ENCODE peak calls at places on chromosomes 12 and 14, in nine cellular contexts. Y is neural progenitor cell, J is fibroblast of lung, L is thoracic aorta, Z is PC-9, M is psoas muscle, T is IMR-90, K is mammary epithelial cell, I is GM23338. P is an unnamed sample. For H3K4me1, the result is how much of the 10 kb centered on the place peaks cover.

GRCh38 chr12:138898-139534 is 72.4 kb downstream of the IQSEC3 start:
- DNase-seq in Y (peak), J (peak), L (no peak), Z (no peak), M (no peak), T (peak), K (no peak), I (peak), P (no peak)

GRCh38 chr14:32491413-32492016 is 162.4 kb downstream of the AKAP6 start:
- DNase-seq in Y (no peak), J (no peak), L (no peak), Z (no peak), M (no peak), T (no peak), K (no peak), I (no peak), P (no peak)

GRCh38 chr14:23430733-23431105 is 4.7 kb downstream of the MYH7 start:
- DNase-seq in Y (peak), J (peak), L (no peak), Z (no peak), M (no peak), T (no peak), K (no peak), I (no peak), P (no peak)

GRCh38 chr12:28893365-28893764 is 255.7 kb upstream of the FAR2 start:
- DNase-seq in Y (no peak), J (no peak), L (no peak), Z (no peak), M (no peak), T (peak), K (no peak), I (no peak), P (no peak)

GRCh38 chr14:55814873-55815272 is 234.9 kb downstream of the KTN1 start:
- DNase-seq in Y (no peak), J (peak), L (no peak), Z (no peak), M (no peak), T (peak), K (no peak), I (no peak), P (no peak)

GRCh38 chr14:74216671-74217070 is 22.6 kb upstream of the VSX2 start:
- DNase-seq in Y (no peak), J (no peak), L (no peak), Z (no peak), M (no peak), T (no peak), K (no peak), I (no peak), P (no peak)

GRCh38 chr14:31834616-31835015 is 242.5 kb upstream of the ARHGAP5 start:
- DNase-seq in Y (no peak), J (peak), L (no peak), Z (no peak), M (no peak), T (peak), K (peak), I (no peak), P (no peak)

GRCh38 chr14:90996967-90997366 is 63.5 kb downstream of the RPS6KA5 start:
- DNase-seq in Y (no peak), J (no peak), L (no peak), Z (no peak), M (no peak), T (no peak), K (no peak), I (no peak), P (no peak)

GRCh38 chr12:19450362-19450761 is 11.1 kb downstream of the AEBP2 start:
- DNase-seq in Y (no peak), J (no peak), L (no peak), Z (no peak), M (no peak), T (no peak), K (no peak), I (no peak), P (no peak)

GRCh38 chr12:128737292-128737966 is 86.3 kb downstream of the SLC15A4 start:
- DNase-seq in Y (no peak), J (no peak), L (no peak), Z (no peak), M (no peak), T (no peak), K (no peak), I (no peak), P (no peak)

GRCh38 chr12:68746572-68747180 is 700 bp downstream of the SLC35E3 start:
- DNase-seq in Y (peak), J (peak), L (peak), Z (peak), M (peak), T (peak), K (peak), I (peak), P (peak)

GRCh38 chr14:25150934-25151790 is 101.2 kb upstream of the STXBP6 start:
- DNase-seq in Y (peak), J (peak), L (no peak), Z (no peak), M (no peak), T (peak), K (peak), I (peak), P (no peak)

GRCh38 chr14:105863296-105864108 is 337.1 kb downstream of the TMEM121 start:
- DNase-seq in Y (no peak), J (no peak), L (no peak), Z (no peak), M (no peak), T (no peak), K (no peak), I (no peak), P (no peak)

GRCh38 chr14:21308132-21308478 is 28.2 kb downstream of the RPGRIP1 start:
- DNase-seq in Y (no peak), J (no peak), L (no peak), Z (no peak), M (no peak), T (no peak), K (no peak), I (peak), P (no peak)

GRCh38 chr14:72701232-72701555 is 192.7 kb downstream of the DPF3 start:
- DNase-seq in Y (peak), J (no peak), L (no peak), Z (no peak), M (no peak), T (no peak), K (no peak), I (no peak), P (no peak)

GRCh38 chr14:61640834-61641170 is 54.5 kb upstream of the HIF1A start:
- DNase-seq in Y (no peak), J (no peak), L (no peak), Z (no peak), M (no peak), T (no peak), K (no peak), I (no peak), P (no peak)

GRCh38 chr12:79121486-79121885 is 256.9 kb downstream of the SYT1 start:
- DNase-seq in Y (no peak), J (no peak), L (no peak), Z (no peak), M (no peak), T (no peak), K (no peak), I (peak), P (no peak)

GRCh38 chr12:913919-914718 is 35.4 kb downstream of the RAD52 start:
- DNase-seq in Y (no peak), J (peak), L (no peak), Z (peak), M (no peak), T (peak), K (peak), I (no peak), P (no peak)

GRCh38 chr12:3772380-3772779 is 19.5 kb upstream of the CRACR2A start:
- DNase-seq in Y (no peak), J (no peak), L (no peak), Z (no peak), M (no peak), T (no peak), K (no peak), I (no peak), P (no peak)

GRCh38 chr12:12899530-12900380 is 8.4 kb downstream of the GPRC5A start:
- DNase-seq in Y (no peak), J (peak), L (no peak), Z (no peak), M (no peak), T (peak), K (peak), I (no peak), P (no peak)

GRCh38 chr12:53596920-53597363 is 29.2 kb downstream of the ATF7 start:
- DNase-seq in Y (peak), J (peak), L (no peak), Z (no peak), M (no peak), T (peak), K (no peak), I (no peak), P (no peak)

GRCh38 chr14:89702151-89702936 is 252.2 kb downstream of the EFCAB11 start:
- DNase-seq in Y (no peak), J (peak), L (no peak), Z (no peak), M (peak), T (peak), K (no peak), I (no peak), P (peak)
- H3K4me3 ChIP-seq in Y (no peak), J (peak), L (peak), Z (peak), M (peak), T (peak), K (peak), I (peak), P (peak)

DNA sequence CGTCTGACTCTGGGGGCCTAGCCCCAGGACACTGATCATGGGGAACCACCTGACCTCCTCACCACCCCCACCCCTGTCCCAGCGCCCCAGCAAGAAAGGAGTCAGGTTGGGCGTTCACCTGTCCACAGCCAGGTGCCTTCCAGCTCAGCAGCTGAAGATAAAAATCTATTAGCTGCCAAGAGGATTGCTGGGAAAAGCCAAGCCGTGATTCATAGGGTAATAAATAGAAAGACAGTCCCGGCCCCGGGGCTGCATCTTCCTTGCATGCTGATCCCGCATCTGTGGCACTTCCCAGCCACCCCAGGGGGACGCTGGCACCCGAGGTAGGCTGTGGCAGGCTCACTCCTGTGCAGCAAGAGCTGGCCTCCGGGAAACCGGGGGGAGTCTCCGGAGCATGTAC is 70.2 kb upstream of the NCOR2 start:
- DNase-seq in Y (no peak), J (no peak), L (no peak), Z (peak), M (no peak), T (no peak), K (peak), I (no peak), P (no peak)
- H3K4me1 ChIP-seq in Y (under half), J (under half), L (under half), Z (half or more), M (under half), T (under half), K (half or more), I (under half), P (under half)

GRCh38 chr14:99339551-99339950 is 67.6 kb upstream of the BCL11B start:
- DNase-seq in Y (no peak), J (no peak), L (no peak), Z (no peak), M (no peak), T (no peak), K (no peak), I (no peak), P (no peak)
- H3K27ac ChIP-seq in Y (no peak), J (no peak), L (no peak), Z (no peak), M (no peak), T (no peak), K (no peak), I (no peak), P (no peak)

DNA sequence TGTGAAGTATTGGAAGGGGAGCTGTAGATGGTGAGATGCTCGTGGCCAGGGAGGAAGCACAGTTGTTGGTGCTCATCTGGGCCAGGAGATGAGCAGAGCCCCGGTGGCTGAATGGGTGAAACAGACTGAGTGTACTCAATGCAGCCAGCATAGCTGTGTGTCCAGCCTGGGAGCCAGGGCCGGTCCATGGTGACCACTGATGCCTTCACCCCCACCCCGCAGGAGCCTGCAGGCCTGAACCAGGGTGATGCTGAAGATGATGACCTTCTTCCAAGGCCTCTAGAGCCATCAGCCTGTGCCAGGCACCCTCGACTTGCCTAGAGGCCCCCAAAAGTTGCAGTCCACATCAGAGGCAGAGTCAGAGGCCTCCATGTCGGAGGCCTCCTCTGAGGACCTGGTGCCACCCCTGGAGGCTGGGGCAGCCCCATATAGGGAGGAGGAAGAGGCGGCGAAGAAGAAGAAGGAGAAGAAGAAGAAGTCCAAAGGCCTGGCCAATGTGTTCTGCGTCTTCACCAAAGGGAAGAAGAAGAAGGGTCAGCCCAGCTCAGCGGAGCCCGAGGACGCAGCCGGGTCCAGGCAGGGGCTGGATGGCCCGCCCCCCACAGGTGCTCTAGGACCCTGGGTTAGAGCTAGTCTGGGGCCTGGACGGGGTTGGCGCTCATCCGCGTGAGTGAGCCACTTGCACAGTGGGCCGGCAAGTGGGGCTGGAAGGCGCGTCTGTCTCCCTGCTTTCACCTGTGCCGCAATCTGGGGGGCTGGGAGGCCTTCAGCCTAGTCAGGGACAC is 3.0 kb downstream of the TNFAIP2 start:
- DNase-seq in Y (no peak), J (no peak), L (no peak), Z (no peak), M (peak), T (no peak), K (no peak), I (no peak), P (no peak)
- H3K4me3 ChIP-seq in Y (peak), J (no peak), L (peak), Z (peak), M (peak), T (no peak), K (no peak), I (peak), P (peak)

DNA sequence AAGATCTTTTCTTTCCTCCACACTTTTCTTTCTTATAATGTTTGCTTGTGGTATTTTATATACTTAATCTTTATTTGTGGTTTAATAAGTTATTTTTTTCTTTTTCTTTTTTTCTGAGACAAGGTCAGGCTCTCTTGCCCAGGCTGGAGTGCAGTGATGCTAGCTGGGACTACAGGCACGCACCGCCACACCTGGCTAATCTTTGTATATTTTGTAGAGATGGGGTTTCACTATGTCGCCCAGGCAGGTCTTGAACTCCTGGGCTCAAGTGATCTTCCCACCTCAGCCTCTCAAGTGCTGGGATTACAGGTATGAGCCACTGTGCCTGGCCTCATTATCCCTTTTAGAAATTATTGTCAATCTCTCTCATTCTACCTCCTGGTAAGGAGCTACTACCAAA is 87.1 kb downstream of the SCFD1 start:
- DNase-seq in Y (no peak), J (no peak), L (no peak), Z (no peak), M (no peak), T (no peak), K (no peak), I (no peak), P (no peak)
- H3K4me1 ChIP-seq in Y (under half), J (under half), L (under half), Z (under half), M (under half), T (under half), K (under half), I (under half), P (under half)

DNA sequence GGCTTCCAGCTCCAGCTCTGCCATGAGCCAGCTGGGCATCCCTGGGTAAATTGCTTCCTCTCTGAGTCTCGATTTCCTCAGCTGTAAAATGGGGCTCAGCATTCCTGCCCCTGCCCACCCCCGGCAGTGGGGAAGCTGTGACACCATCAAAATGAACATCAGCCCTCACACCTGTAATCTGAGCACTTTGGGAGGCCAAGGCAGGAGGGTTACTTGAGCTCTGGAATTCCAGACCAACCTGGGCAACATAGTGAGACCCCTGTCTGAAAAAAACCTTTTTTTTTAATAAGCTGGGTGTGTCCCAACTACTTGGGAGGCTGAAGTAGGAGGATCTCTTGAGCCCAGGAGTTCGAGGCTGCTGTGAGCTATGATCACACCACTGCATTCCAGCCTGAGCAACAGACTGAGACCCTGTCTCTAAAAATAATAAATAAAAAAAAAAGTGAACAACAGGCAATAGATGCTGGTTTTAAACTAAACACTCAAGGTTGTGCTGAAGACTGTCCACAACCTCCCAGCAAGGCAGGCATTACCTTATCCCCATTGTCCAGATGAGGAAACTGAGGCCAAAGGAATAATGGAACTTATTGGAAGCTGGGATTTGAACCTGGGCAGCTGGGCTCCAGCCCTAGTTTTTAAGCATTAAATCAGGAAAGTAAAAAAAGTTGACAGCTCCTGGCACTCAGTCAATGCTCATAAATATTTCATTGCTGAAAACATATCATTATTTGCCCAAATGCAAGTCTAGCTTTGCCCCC is 4.3 kb downstream of the TRPV4 start:
- DNase-seq in Y (no peak), J (no peak), L (no peak), Z (no peak), M (no peak), T (no peak), K (no peak), I (no peak), P (no peak)
- H3K27ac ChIP-seq in Y (no peak), J (no peak), L (no peak), Z (no peak), M (no peak), T (no peak), K (no peak), I (no peak), P (no peak)

GRCh38 chr12:52010692-52011601 is 4.2 kb downstream of the TAMALIN start:
- DNase-seq in Y (no peak), J (no peak), L (no peak), Z (no peak), M (peak), T (no peak), K (no peak), I (no peak), P (no peak)
- H3K4me3 ChIP-seq in Y (peak), J (no peak), L (peak), Z (no peak), M (peak), T (no peak), K (no peak), I (peak), P (peak)

GRCh38 chr14:77005559-77005958 is 22.9 kb downstream of the IRF2BPL start:
- DNase-seq in Y (no peak), J (no peak), L (no peak), Z (no peak), M (no peak), T (no peak), K (no peak), I (no peak), P (no peak)
- H3K4me1 ChIP-seq in Y (under half), J (under half), L (under half), Z (half or more), M (half or more), T (under half), K (under half), I (under half), P (under half)

GRCh38 chr14:26204362-26204953 is 393.4 kb downstream of the NOVA1 start:
- DNase-seq in Y (peak), J (no peak), L (no peak), Z (no peak), M (peak), T (no peak), K (no peak), I (peak), P (no peak)
- H3K27ac ChIP-seq in Y (no peak), J (no peak), L (no peak), Z (no peak), M (no peak), T (no peak), K (no peak), I (no peak), P (no peak)

DNA sequence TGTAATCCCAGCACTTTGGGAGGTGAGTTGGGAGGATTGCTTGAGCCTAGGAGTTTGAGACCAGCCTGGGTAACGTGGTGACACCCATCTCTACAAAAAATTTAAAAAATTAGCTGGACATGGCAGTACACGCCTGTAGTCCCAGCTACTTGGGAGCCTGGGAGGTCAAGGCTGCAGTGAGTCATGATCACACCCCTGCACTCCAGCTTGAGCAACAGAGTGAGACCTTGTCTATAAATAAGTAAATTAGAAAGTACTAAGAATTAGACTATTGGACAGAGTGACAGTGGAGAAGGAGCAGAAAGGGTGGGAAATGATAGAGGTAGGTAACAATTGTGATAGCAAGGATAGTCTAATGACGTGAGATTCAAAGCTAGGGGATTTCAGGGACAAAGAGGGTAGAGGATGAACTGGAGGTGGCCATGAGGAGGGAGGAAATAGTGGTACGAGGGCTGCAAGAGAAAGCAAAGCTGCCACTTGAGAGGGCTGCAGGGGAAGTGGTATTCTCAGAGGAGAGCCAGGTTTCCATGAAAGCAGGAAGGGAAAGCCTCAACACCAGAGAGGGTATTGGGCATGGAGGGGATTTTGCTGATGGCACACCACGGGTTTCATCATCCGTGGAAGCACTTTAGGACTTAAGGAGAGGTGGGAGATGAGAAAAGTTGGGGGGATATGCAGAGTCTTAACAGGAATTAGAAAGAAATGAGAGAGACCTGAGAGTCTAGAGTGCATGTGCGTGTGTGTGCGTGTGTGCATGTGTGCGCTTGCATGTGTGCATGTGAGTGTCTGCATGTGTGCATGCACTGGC is 85.6 kb downstream of the SYNE2 start:
- DNase-seq in Y (no peak), J (no peak), L (no peak), Z (no peak), M (no peak), T (peak), K (peak), I (no peak), P (no peak)
- H3K4me3 ChIP-seq in Y (no peak), J (no peak), L (no peak), Z (no peak), M (no peak), T (no peak), K (no peak), I (no peak), P (no peak)